ENCODE peak calls at places on chromosome 10, in eight cellular contexts. V, Q, H, Z, Y, J, L and T are unnamed samples.

GRCh38 chr10:89283174-89283987 is 18.5 kb upstream of the IFIT2 start:
- DNase-seq in V (no peak), Q (no peak), H (no peak), Z (no peak), Y (peak; percentile 26), J (peak; percentile 51), L (no peak), T (no peak)

GRCh38 chr10:114708717-114709352 is 50.8 kb upstream of the ABLIM1 start:
- DNase-seq in V (peak; percentile 48), Q (no peak), H (no peak), Z (no peak), Y (no peak), J (no peak), L (peak; percentile 43), T (no peak)

GRCh38 chr10:96380821-96381220 is 22.0 kb upstream of the OPALIN start:
- DNase-seq in V (no peak), Q (no peak), H (no peak), Z (no peak), Y (no peak), J (no peak), L (no peak), T (no peak)

GRCh38 chr10:5618829-5619228 is 47.6 kb downstream of the ASB13 start:
- DNase-seq in V (no peak), Q (no peak), H (no peak), Z (no peak), Y (peak; percentile 56), J (no peak), L (no peak), T (no peak)

GRCh38 chr10:44102726-44103255 is 282.1 kb downstream of the CXCL12 start:
- DNase-seq in V (no peak), Q (no peak), H (no peak), Z (no peak), Y (no peak), J (no peak), L (peak; percentile 22), T (no peak)

GRCh38 chr10:72702868-72703581 is 11.1 kb downstream of the MCU start:
- DNase-seq in V (no peak), Q (no peak), H (no peak), Z (no peak), Y (no peak), J (no peak), L (no peak), T (no peak)

GRCh38 chr10:122688293-122688989 is 11.2 kb downstream of the C10orf120 start:
- DNase-seq in V (no peak), Q (no peak), H (no peak), Z (no peak), Y (no peak), J (no peak), L (no peak), T (no peak)

GRCh38 chr10:8404721-8405120 is 350.2 kb downstream of the GATA3 start:
- DNase-seq in V (no peak), Q (no peak), H (no peak), Z (no peak), Y (no peak), J (no peak), L (no peak), T (no peak)

GRCh38 chr10:97355571-97355975 is 21.0 kb upstream of the FRAT2 start:
- DNase-seq in V (no peak), Q (no peak), H (no peak), Z (peak; percentile 36), Y (no peak), J (no peak), L (peak; percentile 17), T (no peak)

GRCh38 chr10:121063744-121064143 is 212.6 kb downstream of the WDR11 start:
- DNase-seq in V (no peak), Q (no peak), H (peak; percentile 68), Z (peak; percentile 65), Y (no peak), J (no peak), L (no peak), T (no peak)

GRCh38 chr10:78964952-78965633 is 103.7 kb upstream of the ZMIZ1 start:
- DNase-seq in V (no peak), Q (no peak), H (no peak), Z (no peak), Y (peak; percentile 78), J (peak; percentile 46), L (no peak), T (no peak)

GRCh38 chr10:89250814-89251416 is 660 bp downstream of the LIPA start:
- DNase-seq in V (no peak), Q (no peak), H (no peak), Z (no peak), Y (no peak), J (no peak), L (peak; percentile 19), T (no peak)

GRCh38 chr10:16521311-16522016 is at the start of gene C1QL3:
- DNase-seq in V (no peak), Q (no peak), H (no peak), Z (no peak), Y (peak; percentile 66), J (no peak), L (peak; percentile 48), T (no peak)

GRCh38 chr10:88243847-88244730 is 339.0 kb downstream of the RNLS start:
- DNase-seq in V (peak; percentile 48), Q (peak; percentile 78), H (no peak), Z (peak; percentile 66), Y (peak; percentile 76), J (no peak), L (no peak), T (no peak)

GRCh38 chr10:43971981-43972380 is 323.3 kb upstream of the ZNF32 start:
- DNase-seq in V (no peak), Q (no peak), H (peak; percentile 62), Z (no peak), Y (no peak), J (no peak), L (no peak), T (no peak)

GRCh38 chr10:43194266-43194665 is 56.0 kb downstream of the CSGALNACT2 start:
- DNase-seq in V (no peak), Q (no peak), H (peak; percentile 87), Z (no peak), Y (peak; percentile 23), J (no peak), L (no peak), T (no peak)

GRCh38 chr10:103166527-103166926 is 26.5 kb downstream of the NT5C2 start:
- DNase-seq in V (no peak), Q (no peak), H (no peak), Z (no peak), Y (no peak), J (no peak), L (no peak), T (no peak)

GRCh38 chr10:69572159-69573055 is 815 bp downstream of the NEUROG3 start:
- DNase-seq in V (no peak), Q (no peak), H (no peak), Z (no peak), Y (peak; percentile 49), J (no peak), L (no peak), T (no peak)

GRCh38 chr10:130479146-130479545 is 343.0 kb downstream of the GLRX3 start:
- DNase-seq in V (no peak), Q (no peak), H (no peak), Z (no peak), Y (no peak), J (peak; percentile 55), L (no peak), T (no peak)

GRCh38 chr10:62637249-62638061 is 167.1 kb upstream of the ADO start:
- DNase-seq in V (no peak), Q (no peak), H (no peak), Z (peak; percentile 33), Y (no peak), J (no peak), L (no peak), T (peak; percentile 55)

GRCh38 chr10:97024181-97025073 is 161.3 kb downstream of the SLIT1 start:
- DNase-seq in V (peak; percentile 85), Q (no peak), H (no peak), Z (no peak), Y (no peak), J (no peak), L (no peak), T (no peak)

GRCh38 chr10:3080608-3081007 is 13.3 kb downstream of the PFKP start:
- DNase-seq in V (no peak), Q (no peak), H (no peak), Z (no peak), Y (peak; percentile 28), J (no peak), L (no peak), T (no peak)

DNA sequence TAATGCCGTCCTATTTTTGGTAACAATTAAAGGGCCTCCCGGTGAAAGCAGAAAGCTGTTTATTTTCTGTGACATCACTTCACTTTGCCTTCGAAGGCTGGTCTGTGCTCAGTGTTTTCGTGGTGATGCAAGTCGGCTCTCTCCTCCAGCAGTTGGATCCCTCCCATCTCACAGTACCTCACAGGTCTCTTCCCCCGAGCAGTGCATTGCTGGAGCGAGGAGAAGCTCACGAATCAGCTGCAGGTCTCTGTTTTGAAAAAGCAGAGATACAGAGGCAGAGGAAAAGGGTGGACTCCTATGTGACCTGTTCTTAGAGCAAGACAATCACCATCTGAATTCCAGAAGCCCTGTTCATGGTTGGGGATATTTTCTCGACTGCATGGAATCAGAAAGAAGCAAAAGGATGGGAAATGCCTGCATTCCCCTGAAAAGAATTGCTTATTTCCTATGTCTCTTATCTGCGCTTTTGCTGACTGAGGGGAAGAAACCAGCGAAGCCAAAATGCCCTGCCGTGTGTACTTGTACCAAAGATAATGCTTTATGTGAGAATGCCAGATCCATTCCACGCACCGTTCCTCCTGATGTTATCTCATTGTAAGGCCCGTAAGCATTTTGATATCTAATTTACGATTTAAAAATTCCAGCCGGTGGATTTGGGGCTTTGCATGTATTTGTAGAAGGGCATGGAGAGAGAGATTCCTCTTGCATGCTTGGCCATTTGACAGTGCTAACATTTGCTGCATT is at the start of gene LGI1:
- DNase-seq in V (no peak), Q (no peak), H (no peak), Z (no peak), Y (peak; percentile 36), J (no peak), L (no peak), T (no peak)
- H3K27ac ChIP-seq in V (no peak within 1 kb of the TSS), Q (no peak within 1 kb of the TSS), H (no peak within 1 kb of the TSS), Z (peak within 1 kb of the TSS; percentile 1), Y (peak within 1 kb of the TSS; percentile 47), J (no peak within 1 kb of the TSS), L (no peak within 1 kb of the TSS), T (no peak within 1 kb of the TSS)

DNA sequence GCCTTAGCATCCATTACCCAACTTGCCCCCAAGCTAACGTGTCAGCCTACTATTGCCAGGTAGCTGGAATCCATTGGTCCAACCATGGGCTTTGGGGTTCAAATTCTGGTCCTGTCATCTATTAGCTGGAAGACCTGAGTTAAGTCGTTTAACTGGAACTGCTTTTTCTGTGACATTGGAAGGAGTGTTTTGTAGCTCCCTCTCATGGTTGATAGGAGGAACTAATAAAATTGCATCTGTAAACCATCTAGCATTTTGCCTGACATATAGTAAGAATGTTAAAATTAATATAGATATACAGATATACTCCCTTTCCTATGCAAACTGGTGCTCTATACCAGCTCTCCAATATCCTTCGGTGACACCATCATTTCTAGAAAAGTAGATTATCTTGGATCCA is 23.8 kb upstream of the SLF2 start:
- DNase-seq in V (no peak), Q (no peak), H (no peak), Z (no peak), Y (no peak), J (no peak), L (peak; percentile 50), T (no peak)
- TF ChIP-seq CTCF in V (peak; percentile 21), Q (peak; percentile 17), H (no peak), Z (peak; percentile 12), Y (peak; percentile 53), J (no peak), L (peak; percentile 59), T (no peak)

GRCh38 chr10:100724531-100725027 is 20.8 kb upstream of the PAX2 start:
- DNase-seq in V (no peak), Q (no peak), H (no peak), Z (no peak), Y (peak; percentile 72), J (no peak), L (no peak), T (no peak)
- H3K27me3 ChIP-seq in V (peaks cover 57% of the 10 kb centered on the region), Q (peaks cover 98% of the 10 kb centered on the region), H (peaks cover 33% of the 10 kb centered on the region), Z (peaks cover 98% of the 10 kb centered on the region), Y (peaks cover 71% of the 10 kb centered on the region), J (peaks cover 96% of the 10 kb centered on the region), L (peaks cover 93% of the 10 kb centered on the region), T (peaks cover 83% of the 10 kb centered on the region)

GRCh38 chr10:77165445-77166316 is 471.9 kb downstream of the KCNMA1 start:
- DNase-seq in V (no peak), Q (no peak), H (no peak), Z (peak; percentile 62), Y (peak; percentile 54), J (peak; percentile 64), L (peak; percentile 76), T (no peak)
- H3K27ac ChIP-seq in V (no peak overlapping the region), Q (no peak overlapping the region), H (no peak overlapping the region), Z (peak overlapping the region; percentile 38), Y (peak overlapping the region; percentile 96), J (no peak overlapping the region), L (no peak overlapping the region), T (no peak overlapping the region)